ENCODE peak calls at places on chromosome 22, in ten cellular contexts. One of them, this sample, is unnamed.

GRCh38 chr22:47333625-47334024 is 571.2 kb downstream of the TBC1D22A start:
- DNase-seq in LoVo: peak
- DNase-seq in GM12878: no peak
- DNase-seq in fibroblast of the aortic adventitia: peak
- DNase-seq in activated CD4-positive, alpha-beta T cell treated with anti-CD3 and anti-CD28 coated beads for 48 hours: no peak
- DNase-seq in activated T-helper 1 cell treated with anti-CD3 and anti-CD28 coated beads, Interleukin-2, amount 50 U/mL, for 16 hours: no peak
- DNase-seq in CD4-positive, alpha-beta T cell: no peak
- DNase-seq in GM13977: no peak
- DNase-seq in AG08395: peak
- DNase-seq in stimulated activated CD8-positive, alpha-beta memory T cell treated with anti-CD3 and anti-CD28 coated beads, Interleukin-4, amount 100 ng/mL, for 48 hours: no peak
- DNase-seq in this sample: peak

GRCh38 chr22:36885474-36885873 is 24.7 kb downstream of the NCF4 start:
- DNase-seq in LoVo: no peak
- DNase-seq in GM12878: no peak
- DNase-seq in fibroblast of the aortic adventitia: no peak
- DNase-seq in activated CD4-positive, alpha-beta T cell treated with anti-CD3 and anti-CD28 coated beads for 48 hours: no peak
- DNase-seq in activated T-helper 1 cell treated with anti-CD3 and anti-CD28 coated beads, Interleukin-2, amount 50 U/mL, for 16 hours: no peak
- DNase-seq in CD4-positive, alpha-beta T cell: no peak
- DNase-seq in GM13977: no peak
- DNase-seq in AG08395: no peak
- DNase-seq in stimulated activated CD8-positive, alpha-beta memory T cell treated with anti-CD3 and anti-CD28 coated beads, Interleukin-4, amount 100 ng/mL, for 48 hours: no peak
- DNase-seq in this sample: no peak

GRCh38 chr22:37909756-37910155 is 3.7 kb downstream of the MICALL1 start:
- DNase-seq in LoVo: no peak
- DNase-seq in GM12878: no peak
- DNase-seq in fibroblast of the aortic adventitia: no peak
- DNase-seq in activated CD4-positive, alpha-beta T cell treated with anti-CD3 and anti-CD28 coated beads for 48 hours: no peak
- DNase-seq in activated T-helper 1 cell treated with anti-CD3 and anti-CD28 coated beads, Interleukin-2, amount 50 U/mL, for 16 hours: no peak
- DNase-seq in CD4-positive, alpha-beta T cell: no peak
- DNase-seq in GM13977: no peak
- DNase-seq in AG08395: peak
- DNase-seq in stimulated activated CD8-positive, alpha-beta memory T cell treated with anti-CD3 and anti-CD28 coated beads, Interleukin-4, amount 100 ng/mL, for 48 hours: no peak
- DNase-seq in this sample: no peak

GRCh38 chr22:49372530-49373288 is 455.0 kb downstream of the BRD1 start:
- DNase-seq in LoVo: no peak
- DNase-seq in GM12878: no peak
- DNase-seq in fibroblast of the aortic adventitia: no peak
- DNase-seq in activated CD4-positive, alpha-beta T cell treated with anti-CD3 and anti-CD28 coated beads for 48 hours: no peak
- DNase-seq in activated T-helper 1 cell treated with anti-CD3 and anti-CD28 coated beads, Interleukin-2, amount 50 U/mL, for 16 hours: no peak
- DNase-seq in CD4-positive, alpha-beta T cell: no peak
- DNase-seq in GM13977: no peak
- DNase-seq in AG08395: no peak
- DNase-seq in stimulated activated CD8-positive, alpha-beta memory T cell treated with anti-CD3 and anti-CD28 coated beads, Interleukin-4, amount 100 ng/mL, for 48 hours: no peak
- DNase-seq in this sample: peak

GRCh38 chr22:27747396-27748256 is 53.9 kb downstream of the MN1 start:
- DNase-seq in LoVo: no peak
- DNase-seq in GM12878: no peak
- DNase-seq in fibroblast of the aortic adventitia: peak
- DNase-seq in activated CD4-positive, alpha-beta T cell treated with anti-CD3 and anti-CD28 coated beads for 48 hours: no peak
- DNase-seq in activated T-helper 1 cell treated with anti-CD3 and anti-CD28 coated beads, Interleukin-2, amount 50 U/mL, for 16 hours: no peak
- DNase-seq in CD4-positive, alpha-beta T cell: no peak
- DNase-seq in GM13977: no peak
- DNase-seq in AG08395: peak
- DNase-seq in stimulated activated CD8-positive, alpha-beta memory T cell treated with anti-CD3 and anti-CD28 coated beads, Interleukin-4, amount 100 ng/mL, for 48 hours: no peak
- DNase-seq in this sample: no peak

GRCh38 chr22:40676644-40677043 is 2.6 kb upstream of the MCHR1 start:
- DNase-seq in LoVo: no peak
- DNase-seq in GM12878: no peak
- DNase-seq in fibroblast of the aortic adventitia: no peak
- DNase-seq in activated CD4-positive, alpha-beta T cell treated with anti-CD3 and anti-CD28 coated beads for 48 hours: no peak
- DNase-seq in activated T-helper 1 cell treated with anti-CD3 and anti-CD28 coated beads, Interleukin-2, amount 50 U/mL, for 16 hours: no peak
- DNase-seq in CD4-positive, alpha-beta T cell: no peak
- DNase-seq in GM13977: no peak
- DNase-seq in AG08395: no peak
- DNase-seq in stimulated activated CD8-positive, alpha-beta memory T cell treated with anti-CD3 and anti-CD28 coated beads, Interleukin-4, amount 100 ng/mL, for 48 hours: no peak
- DNase-seq in this sample: no peak

GRCh38 chr22:27488456-27489224 is 312.9 kb downstream of the MN1 start:
- DNase-seq in LoVo: no peak
- DNase-seq in GM12878: no peak
- DNase-seq in fibroblast of the aortic adventitia: no peak
- DNase-seq in activated CD4-positive, alpha-beta T cell treated with anti-CD3 and anti-CD28 coated beads for 48 hours: no peak
- DNase-seq in activated T-helper 1 cell treated with anti-CD3 and anti-CD28 coated beads, Interleukin-2, amount 50 U/mL, for 16 hours: no peak
- DNase-seq in CD4-positive, alpha-beta T cell: no peak
- DNase-seq in GM13977: no peak
- DNase-seq in AG08395: peak
- DNase-seq in stimulated activated CD8-positive, alpha-beta memory T cell treated with anti-CD3 and anti-CD28 coated beads, Interleukin-4, amount 100 ng/mL, for 48 hours: no peak
- DNase-seq in this sample: no peak

GRCh38 chr22:24592144-24592845 is 578 bp downstream of the LRRC75B start:
- DNase-seq in LoVo: no peak
- DNase-seq in GM12878: no peak
- DNase-seq in fibroblast of the aortic adventitia: peak
- DNase-seq in activated CD4-positive, alpha-beta T cell treated with anti-CD3 and anti-CD28 coated beads for 48 hours: peak
- DNase-seq in activated T-helper 1 cell treated with anti-CD3 and anti-CD28 coated beads, Interleukin-2, amount 50 U/mL, for 16 hours: no peak
- DNase-seq in CD4-positive, alpha-beta T cell: no peak
- DNase-seq in GM13977: no peak
- DNase-seq in AG08395: peak
- DNase-seq in stimulated activated CD8-positive, alpha-beta memory T cell treated with anti-CD3 and anti-CD28 coated beads, Interleukin-4, amount 100 ng/mL, for 48 hours: peak
- DNase-seq in this sample: no peak

GRCh38 chr22:21761086-21761485 is 25.5 kb upstream of the YPEL1 start:
- DNase-seq in LoVo: no peak
- DNase-seq in GM12878: no peak
- DNase-seq in fibroblast of the aortic adventitia: no peak
- DNase-seq in activated CD4-positive, alpha-beta T cell treated with anti-CD3 and anti-CD28 coated beads for 48 hours: peak
- DNase-seq in activated T-helper 1 cell treated with anti-CD3 and anti-CD28 coated beads, Interleukin-2, amount 50 U/mL, for 16 hours: no peak
- DNase-seq in CD4-positive, alpha-beta T cell: no peak
- DNase-seq in GM13977: no peak
- DNase-seq in AG08395: no peak
- DNase-seq in stimulated activated CD8-positive, alpha-beta memory T cell treated with anti-CD3 and anti-CD28 coated beads, Interleukin-4, amount 100 ng/mL, for 48 hours: peak
- DNase-seq in this sample: no peak

GRCh38 chr22:19972251-19972650 is 30.6 kb upstream of the TXNRD2 start:
- DNase-seq in LoVo: no peak
- DNase-seq in GM12878: no peak
- DNase-seq in fibroblast of the aortic adventitia: no peak
- DNase-seq in activated CD4-positive, alpha-beta T cell treated with anti-CD3 and anti-CD28 coated beads for 48 hours: no peak
- DNase-seq in activated T-helper 1 cell treated with anti-CD3 and anti-CD28 coated beads, Interleukin-2, amount 50 U/mL, for 16 hours: no peak
- DNase-seq in CD4-positive, alpha-beta T cell: no peak
- DNase-seq in GM13977: no peak
- DNase-seq in AG08395: no peak
- DNase-seq in stimulated activated CD8-positive, alpha-beta memory T cell treated with anti-CD3 and anti-CD28 coated beads, Interleukin-4, amount 100 ng/mL, for 48 hours: no peak
- DNase-seq in this sample: no peak

GRCh38 chr22:36352775-36353507 is 34.8 kb downstream of the MYH9 start:
- DNase-seq in LoVo: no peak
- DNase-seq in GM12878: no peak
- DNase-seq in fibroblast of the aortic adventitia: peak
- DNase-seq in activated CD4-positive, alpha-beta T cell treated with anti-CD3 and anti-CD28 coated beads for 48 hours: peak
- DNase-seq in activated T-helper 1 cell treated with anti-CD3 and anti-CD28 coated beads, Interleukin-2, amount 50 U/mL, for 16 hours: no peak
- DNase-seq in CD4-positive, alpha-beta T cell: no peak
- DNase-seq in GM13977: no peak
- DNase-seq in AG08395: no peak
- DNase-seq in stimulated activated CD8-positive, alpha-beta memory T cell treated with anti-CD3 and anti-CD28 coated beads, Interleukin-4, amount 100 ng/mL, for 48 hours: peak
- DNase-seq in this sample: no peak

GRCh38 chr22:36279219-36279666 is 26.3 kb downstream of the APOL1 start:
- DNase-seq in LoVo: no peak
- DNase-seq in GM12878: no peak
- DNase-seq in fibroblast of the aortic adventitia: no peak
- DNase-seq in activated CD4-positive, alpha-beta T cell treated with anti-CD3 and anti-CD28 coated beads for 48 hours: no peak
- DNase-seq in activated T-helper 1 cell treated with anti-CD3 and anti-CD28 coated beads, Interleukin-2, amount 50 U/mL, for 16 hours: no peak
- DNase-seq in CD4-positive, alpha-beta T cell: no peak
- DNase-seq in GM13977: no peak
- DNase-seq in AG08395: no peak
- DNase-seq in stimulated activated CD8-positive, alpha-beta memory T cell treated with anti-CD3 and anti-CD28 coated beads, Interleukin-4, amount 100 ng/mL, for 48 hours: no peak
- DNase-seq in this sample: no peak

GRCh38 chr22:42993651-42994275 is 21.2 kb downstream of the PACSIN2 start:
- DNase-seq in LoVo: no peak
- DNase-seq in GM12878: no peak
- DNase-seq in fibroblast of the aortic adventitia: peak
- DNase-seq in activated CD4-positive, alpha-beta T cell treated with anti-CD3 and anti-CD28 coated beads for 48 hours: no peak
- DNase-seq in activated T-helper 1 cell treated with anti-CD3 and anti-CD28 coated beads, Interleukin-2, amount 50 U/mL, for 16 hours: no peak
- DNase-seq in CD4-positive, alpha-beta T cell: no peak
- DNase-seq in GM13977: no peak
- DNase-seq in AG08395: peak
- DNase-seq in stimulated activated CD8-positive, alpha-beta memory T cell treated with anti-CD3 and anti-CD28 coated beads, Interleukin-4, amount 100 ng/mL, for 48 hours: no peak
- DNase-seq in this sample: no peak

GRCh38 chr22:29081499-29082236 is 8.8 kb downstream of the KREMEN1 start:
- DNase-seq in LoVo: no peak
- DNase-seq in GM12878: no peak
- DNase-seq in fibroblast of the aortic adventitia: peak
- DNase-seq in activated CD4-positive, alpha-beta T cell treated with anti-CD3 and anti-CD28 coated beads for 48 hours: no peak
- DNase-seq in activated T-helper 1 cell treated with anti-CD3 and anti-CD28 coated beads, Interleukin-2, amount 50 U/mL, for 16 hours: no peak
- DNase-seq in CD4-positive, alpha-beta T cell: no peak
- DNase-seq in GM13977: no peak
- DNase-seq in AG08395: no peak
- DNase-seq in stimulated activated CD8-positive, alpha-beta memory T cell treated with anti-CD3 and anti-CD28 coated beads, Interleukin-4, amount 100 ng/mL, for 48 hours: no peak
- DNase-seq in this sample: no peak

GRCh38 chr22:37904572-37905533 is 1.2 kb upstream of the MICALL1 start:
- DNase-seq in LoVo: peak
- DNase-seq in GM12878: no peak
- DNase-seq in fibroblast of the aortic adventitia: peak
- DNase-seq in activated CD4-positive, alpha-beta T cell treated with anti-CD3 and anti-CD28 coated beads for 48 hours: peak
- DNase-seq in activated T-helper 1 cell treated with anti-CD3 and anti-CD28 coated beads, Interleukin-2, amount 50 U/mL, for 16 hours: no peak
- DNase-seq in CD4-positive, alpha-beta T cell: no peak
- DNase-seq in GM13977: no peak
- DNase-seq in AG08395: peak
- DNase-seq in stimulated activated CD8-positive, alpha-beta memory T cell treated with anti-CD3 and anti-CD28 coated beads, Interleukin-4, amount 100 ng/mL, for 48 hours: peak
- DNase-seq in this sample: peak

GRCh38 chr22:38845368-38845740 is 1.5 kb upstream of the NPTXR start:
- DNase-seq in LoVo: no peak
- DNase-seq in GM12878: no peak
- DNase-seq in fibroblast of the aortic adventitia: no peak
- DNase-seq in activated CD4-positive, alpha-beta T cell treated with anti-CD3 and anti-CD28 coated beads for 48 hours: no peak
- DNase-seq in activated T-helper 1 cell treated with anti-CD3 and anti-CD28 coated beads, Interleukin-2, amount 50 U/mL, for 16 hours: no peak
- DNase-seq in CD4-positive, alpha-beta T cell: no peak
- DNase-seq in GM13977: no peak
- DNase-seq in AG08395: no peak
- DNase-seq in stimulated activated CD8-positive, alpha-beta memory T cell treated with anti-CD3 and anti-CD28 coated beads, Interleukin-4, amount 100 ng/mL, for 48 hours: no peak
- DNase-seq in this sample: no peak

GRCh38 chr22:45887202-45888131 is 89.5 kb downstream of the WNT7B start:
- DNase-seq in LoVo: no peak
- DNase-seq in GM12878: no peak
- DNase-seq in fibroblast of the aortic adventitia: no peak
- DNase-seq in activated CD4-positive, alpha-beta T cell treated with anti-CD3 and anti-CD28 coated beads for 48 hours: no peak
- DNase-seq in activated T-helper 1 cell treated with anti-CD3 and anti-CD28 coated beads, Interleukin-2, amount 50 U/mL, for 16 hours: no peak
- DNase-seq in CD4-positive, alpha-beta T cell: no peak
- DNase-seq in GM13977: no peak
- DNase-seq in AG08395: no peak
- DNase-seq in stimulated activated CD8-positive, alpha-beta memory T cell treated with anti-CD3 and anti-CD28 coated beads, Interleukin-4, amount 100 ng/mL, for 48 hours: no peak
- DNase-seq in this sample: no peak

GRCh38 chr22:39985383-39986045 is 9.2 kb upstream of the FAM83F start:
- DNase-seq in LoVo: no peak
- DNase-seq in GM12878: no peak
- DNase-seq in fibroblast of the aortic adventitia: no peak
- DNase-seq in activated CD4-positive, alpha-beta T cell treated with anti-CD3 and anti-CD28 coated beads for 48 hours: peak
- DNase-seq in activated T-helper 1 cell treated with anti-CD3 and anti-CD28 coated beads, Interleukin-2, amount 50 U/mL, for 16 hours: no peak
- DNase-seq in CD4-positive, alpha-beta T cell: no peak
- DNase-seq in GM13977: no peak
- DNase-seq in AG08395: no peak
- DNase-seq in stimulated activated CD8-positive, alpha-beta memory T cell treated with anti-CD3 and anti-CD28 coated beads, Interleukin-4, amount 100 ng/mL, for 48 hours: peak
- DNase-seq in this sample: no peak

GRCh38 chr22:30968015-30968923 is at the start of gene MORC2:
- DNase-seq in LoVo: peak
- DNase-seq in GM12878: no peak
- DNase-seq in fibroblast of the aortic adventitia: peak
- DNase-seq in activated CD4-positive, alpha-beta T cell treated with anti-CD3 and anti-CD28 coated beads for 48 hours: no peak
- DNase-seq in activated T-helper 1 cell treated with anti-CD3 and anti-CD28 coated beads, Interleukin-2, amount 50 U/mL, for 16 hours: no peak
- DNase-seq in CD4-positive, alpha-beta T cell: no peak
- DNase-seq in GM13977: no peak
- DNase-seq in AG08395: no peak
- DNase-seq in stimulated activated CD8-positive, alpha-beta memory T cell treated with anti-CD3 and anti-CD28 coated beads, Interleukin-4, amount 100 ng/mL, for 48 hours: no peak
- DNase-seq in this sample: no peak

GRCh38 chr22:31106001-31106571 is 1.3 kb downstream of the SELENOM start:
- DNase-seq in LoVo: no peak
- DNase-seq in GM12878: no peak
- DNase-seq in fibroblast of the aortic adventitia: no peak
- DNase-seq in activated CD4-positive, alpha-beta T cell treated with anti-CD3 and anti-CD28 coated beads for 48 hours: no peak
- DNase-seq in activated T-helper 1 cell treated with anti-CD3 and anti-CD28 coated beads, Interleukin-2, amount 50 U/mL, for 16 hours: no peak
- DNase-seq in CD4-positive, alpha-beta T cell: no peak
- DNase-seq in GM13977: no peak
- DNase-seq in AG08395: no peak
- DNase-seq in stimulated activated CD8-positive, alpha-beta memory T cell treated with anti-CD3 and anti-CD28 coated beads, Interleukin-4, amount 100 ng/mL, for 48 hours: no peak
- DNase-seq in this sample: no peak

GRCh38 chr22:29727248-29727551 is 7.4 kb downstream of the CABP7 start:
- DNase-seq in LoVo: no peak
- DNase-seq in GM12878: no peak
- DNase-seq in fibroblast of the aortic adventitia: peak
- DNase-seq in activated CD4-positive, alpha-beta T cell treated with anti-CD3 and anti-CD28 coated beads for 48 hours: peak
- DNase-seq in activated T-helper 1 cell treated with anti-CD3 and anti-CD28 coated beads, Interleukin-2, amount 50 U/mL, for 16 hours: no peak
- DNase-seq in CD4-positive, alpha-beta T cell: no peak
- DNase-seq in GM13977: peak
- DNase-seq in AG08395: peak
- DNase-seq in stimulated activated CD8-positive, alpha-beta memory T cell treated with anti-CD3 and anti-CD28 coated beads, Interleukin-4, amount 100 ng/mL, for 48 hours: peak
- DNase-seq in this sample: no peak

GRCh38 chr22:19990188-19990587 is 26.4 kb downstream of the ARVCF start:
- DNase-seq in LoVo: no peak
- DNase-seq in GM12878: no peak
- DNase-seq in fibroblast of the aortic adventitia: no peak
- DNase-seq in activated CD4-positive, alpha-beta T cell treated with anti-CD3 and anti-CD28 coated beads for 48 hours: no peak
- DNase-seq in activated T-helper 1 cell treated with anti-CD3 and anti-CD28 coated beads, Interleukin-2, amount 50 U/mL, for 16 hours: no peak
- DNase-seq in CD4-positive, alpha-beta T cell: no peak
- DNase-seq in GM13977: no peak
- DNase-seq in AG08395: no peak
- DNase-seq in stimulated activated CD8-positive, alpha-beta memory T cell treated with anti-CD3 and anti-CD28 coated beads, Interleukin-4, amount 100 ng/mL, for 48 hours: no peak
- DNase-seq in this sample: no peak

GRCh38 chr22:46068908-46069481 is 81.3 kb upstream of the PPARA start:
- DNase-seq in LoVo: no peak
- DNase-seq in GM12878: no peak
- DNase-seq in fibroblast of the aortic adventitia: peak
- DNase-seq in activated CD4-positive, alpha-beta T cell treated with anti-CD3 and anti-CD28 coated beads for 48 hours: peak
- DNase-seq in activated T-helper 1 cell treated with anti-CD3 and anti-CD28 coated beads, Interleukin-2, amount 50 U/mL, for 16 hours: no peak
- DNase-seq in CD4-positive, alpha-beta T cell: no peak
- DNase-seq in GM13977: no peak
- DNase-seq in AG08395: peak
- DNase-seq in stimulated activated CD8-positive, alpha-beta memory T cell treated with anti-CD3 and anti-CD28 coated beads, Interleukin-4, amount 100 ng/mL, for 48 hours: no peak
- DNase-seq in this sample: no peak

GRCh38 chr22:25090225-25090651 is 109.4 kb upstream of the CRYBB3 start:
- DNase-seq in LoVo: no peak
- DNase-seq in GM12878: no peak
- DNase-seq in fibroblast of the aortic adventitia: no peak
- DNase-seq in activated CD4-positive, alpha-beta T cell treated with anti-CD3 and anti-CD28 coated beads for 48 hours: no peak
- DNase-seq in activated T-helper 1 cell treated with anti-CD3 and anti-CD28 coated beads, Interleukin-2, amount 50 U/mL, for 16 hours: no peak
- DNase-seq in CD4-positive, alpha-beta T cell: no peak
- DNase-seq in GM13977: no peak
- DNase-seq in AG08395: no peak
- DNase-seq in stimulated activated CD8-positive, alpha-beta memory T cell treated with anti-CD3 and anti-CD28 coated beads, Interleukin-4, amount 100 ng/mL, for 48 hours: no peak
- DNase-seq in this sample: no peak

GRCh38 chr22:21990449-21991308 is 8.1 kb upstream of the TOP3B start:
- DNase-seq in LoVo: no peak
- DNase-seq in GM12878: no peak
- DNase-seq in fibroblast of the aortic adventitia: no peak
- DNase-seq in activated CD4-positive, alpha-beta T cell treated with anti-CD3 and anti-CD28 coated beads for 48 hours: no peak
- DNase-seq in activated T-helper 1 cell treated with anti-CD3 and anti-CD28 coated beads, Interleukin-2, amount 50 U/mL, for 16 hours: no peak
- DNase-seq in CD4-positive, alpha-beta T cell: no peak
- DNase-seq in GM13977: peak
- DNase-seq in AG08395: no peak
- DNase-seq in stimulated activated CD8-positive, alpha-beta memory T cell treated with anti-CD3 and anti-CD28 coated beads, Interleukin-4, amount 100 ng/mL, for 48 hours: no peak
- DNase-seq in this sample: no peak

GRCh38 chr22:20847318-20847822 is 11.2 kb downstream of the PI4KA start:
- DNase-seq in LoVo: no peak
- DNase-seq in GM12878: no peak
- DNase-seq in fibroblast of the aortic adventitia: no peak
- DNase-seq in activated CD4-positive, alpha-beta T cell treated with anti-CD3 and anti-CD28 coated beads for 48 hours: no peak
- DNase-seq in activated T-helper 1 cell treated with anti-CD3 and anti-CD28 coated beads, Interleukin-2, amount 50 U/mL, for 16 hours: no peak
- DNase-seq in CD4-positive, alpha-beta T cell: no peak
- DNase-seq in GM13977: no peak
- DNase-seq in AG08395: no peak
- DNase-seq in stimulated activated CD8-positive, alpha-beta memory T cell treated with anti-CD3 and anti-CD28 coated beads, Interleukin-4, amount 100 ng/mL, for 48 hours: no peak
- DNase-seq in this sample: no peak

GRCh38 chr22:41780714-41781507 is 19.6 kb upstream of the CCDC134 start:
- DNase-seq in LoVo: no peak
- DNase-seq in GM12878: peak
- DNase-seq in fibroblast of the aortic adventitia: peak
- DNase-seq in activated CD4-positive, alpha-beta T cell treated with anti-CD3 and anti-CD28 coated beads for 48 hours: peak
- DNase-seq in activated T-helper 1 cell treated with anti-CD3 and anti-CD28 coated beads, Interleukin-2, amount 50 U/mL, for 16 hours: peak
- DNase-seq in CD4-positive, alpha-beta T cell: peak
- DNase-seq in GM13977: peak
- DNase-seq in AG08395: peak
- DNase-seq in stimulated activated CD8-positive, alpha-beta memory T cell treated with anti-CD3 and anti-CD28 coated beads, Interleukin-4, amount 100 ng/mL, for 48 hours: peak
- DNase-seq in this sample: no peak

GRCh38 chr22:36325163-36326031 is 62.4 kb downstream of the MYH9 start:
- DNase-seq in LoVo: peak
- DNase-seq in GM12878: no peak
- DNase-seq in fibroblast of the aortic adventitia: peak
- DNase-seq in activated CD4-positive, alpha-beta T cell treated with anti-CD3 and anti-CD28 coated beads for 48 hours: no peak
- DNase-seq in activated T-helper 1 cell treated with anti-CD3 and anti-CD28 coated beads, Interleukin-2, amount 50 U/mL, for 16 hours: no peak
- DNase-seq in CD4-positive, alpha-beta T cell: no peak
- DNase-seq in GM13977: no peak
- DNase-seq in AG08395: peak
- DNase-seq in stimulated activated CD8-positive, alpha-beta memory T cell treated with anti-CD3 and anti-CD28 coated beads, Interleukin-4, amount 100 ng/mL, for 48 hours: no peak
- DNase-seq in this sample: no peak

This sample was measured in HCT116.